ENCODE peak calls at places on chromosome 2, in four cellular contexts. D is NCI-H1092, M is B cell, N is thoracic aorta. Q is an unnamed sample.
A peak's percentile ranks its signal among the peaks of the same experiment; 100 is the strongest.

GRCh38 chr2:100721693-100722092 is 98.2 kb upstream of the NPAS2 start:
- DNase-seq in D (no peak), M (no peak), N (no peak), Q (no peak)

GRCh38 chr2:42223822-42224268 is 54.7 kb downstream of the EML4 start:
- DNase-seq in D (no peak), M (no peak), N (no peak), Q (no peak)

GRCh38 chr2:1736997-1737480 is 7.3 kb downstream of the PXDN start:
- DNase-seq in D (no peak), M (no peak), N (no peak), Q (no peak)

GRCh38 chr2:237451582-237452469 is 35.2 kb upstream of the MLPH start:
- DNase-seq in D (no peak), M (no peak), N (no peak), Q (no peak)

GRCh38 chr2:144630459-144631215 is 110.7 kb upstream of the ZEB2 start:
- DNase-seq in D (no peak), M (no peak), N (no peak), Q (no peak)

GRCh38 chr2:161115605-161116097 is 44.6 kb upstream of the TANK start:
- DNase-seq in D (no peak), M (no peak), N (no peak), Q (no peak)

GRCh38 chr2:231545105-231545902 is 15.1 kb upstream of the NMUR1 start:
- DNase-seq in D (no peak), M (peak; percentile 85), N (no peak), Q (no peak)

GRCh38 chr2:110770308-110770695 is 37.9 kb downstream of the ACOXL start:
- DNase-seq in D (peak; percentile 75), M (no peak), N (no peak), Q (peak; percentile 86)

GRCh38 chr2:57181315-57182038 is 865.1 kb upstream of the VRK2 start:
- DNase-seq in D (no peak), M (no peak), N (no peak), Q (no peak)